ENCODE peak calls at places on chromosomes 2 and 18, in ten cellular contexts. R, T, J, G, H, U, V, C, Z and I are unnamed samples.

GRCh38 chr18:42814618-42815017 is 300.9 kb downstream of the RIT2 start:
- DNase-seq in R (no peak), T (no peak), J (no peak), G (no peak), H (no peak), U (no peak), V (no peak), C (no peak), Z (no peak), I (no peak)

GRCh38 chr2:41032715-41033114 is 580.8 kb upstream of the SLC8A1 start:
- DNase-seq in R (no peak), T (no peak), J (no peak), G (no peak), H (no peak), U (no peak), V (no peak), C (no peak), Z (no peak), I (no peak)

GRCh38 chr18:23386317-23386716 is 66.8 kb upstream of the RIOK3 start:
- DNase-seq in R (peak), T (no peak), J (no peak), G (no peak), H (no peak), U (no peak), V (no peak), C (no peak), Z (no peak), I (no peak)

GRCh38 chr2:9524291-9524690 is 31.3 kb downstream of the ADAM17 start:
- DNase-seq in R (no peak), T (no peak), J (no peak), G (no peak), H (no peak), U (no peak), V (no peak), C (no peak), Z (no peak), I (no peak)

GRCh38 chr18:46411862-46412690 is 244.9 kb downstream of the LOXHD1 start:
- DNase-seq in R (no peak), T (peak), J (no peak), G (no peak), H (no peak), U (no peak), V (no peak), C (no peak), Z (no peak), I (no peak)

GRCh38 chr2:102801098-102801718 is 39.4 kb downstream of the TMEM182 start:
- DNase-seq in R (peak), T (no peak), J (no peak), G (peak), H (no peak), U (no peak), V (no peak), C (no peak), Z (no peak), I (no peak)

GRCh38 chr18:45335644-45336043 is 279.6 kb upstream of the SLC14A2 start:
- DNase-seq in R (no peak), T (no peak), J (no peak), G (no peak), H (no peak), U (no peak), V (no peak), C (no peak), Z (no peak), I (no peak)

GRCh38 chr2:19171409-19171808 is 187.0 kb downstream of the OSR1 start:
- DNase-seq in R (peak), T (no peak), J (no peak), G (no peak), H (no peak), U (no peak), V (no peak), C (no peak), Z (no peak), I (no peak)

GRCh38 chr18:62066121-62066818 is 120.6 kb downstream of the PIGN start:
- DNase-seq in R (no peak), T (no peak), J (no peak), G (no peak), H (no peak), U (no peak), V (no peak), C (no peak), Z (no peak), I (no peak)

GRCh38 chr2:159130302-159130701 is 156.2 kb downstream of the WDSUB1 start:
- DNase-seq in R (no peak), T (no peak), J (no peak), G (no peak), H (no peak), U (no peak), V (no peak), C (no peak), Z (no peak), I (no peak)

GRCh38 chr2:238287702-238288649 is at the start of gene PER2:
- DNase-seq in R (peak), T (peak), J (peak), G (peak), H (peak), U (peak), V (peak), C (peak), Z (peak), I (peak)

GRCh38 chr18:57397440-57397839 is 37.7 kb upstream of the ONECUT2 start:
- DNase-seq in R (peak), T (peak), J (no peak), G (peak), H (no peak), U (peak), V (no peak), C (no peak), Z (peak), I (no peak)

GRCh38 chr18:28494151-28494550 is 317.2 kb upstream of the CDH2 start:
- DNase-seq in R (peak), T (peak), J (no peak), G (no peak), H (no peak), U (no peak), V (no peak), C (no peak), Z (peak), I (no peak)

GRCh38 chr2:981759-982158 is 31.1 kb downstream of the SNTG2 start:
- DNase-seq in R (no peak), T (no peak), J (no peak), G (no peak), H (no peak), U (no peak), V (no peak), C (no peak), Z (no peak), I (no peak)

GRCh38 chr2:987789-988188 is 37.1 kb downstream of the SNTG2 start:
- DNase-seq in R (no peak), T (no peak), J (no peak), G (no peak), H (no peak), U (no peak), V (no peak), C (no peak), Z (no peak), I (no peak)

GRCh38 chr2:981258-981657 is 30.6 kb downstream of the SNTG2 start:
- DNase-seq in R (no peak), T (no peak), J (no peak), G (no peak), H (no peak), U (no peak), V (no peak), C (no peak), Z (no peak), I (no peak)

GRCh38 chr2:989766-990467 is 39.3 kb downstream of the SNTG2 start:
- DNase-seq in R (no peak), T (no peak), J (no peak), G (no peak), H (no peak), U (no peak), V (no peak), C (no peak), Z (no peak), I (peak)

DNA sequence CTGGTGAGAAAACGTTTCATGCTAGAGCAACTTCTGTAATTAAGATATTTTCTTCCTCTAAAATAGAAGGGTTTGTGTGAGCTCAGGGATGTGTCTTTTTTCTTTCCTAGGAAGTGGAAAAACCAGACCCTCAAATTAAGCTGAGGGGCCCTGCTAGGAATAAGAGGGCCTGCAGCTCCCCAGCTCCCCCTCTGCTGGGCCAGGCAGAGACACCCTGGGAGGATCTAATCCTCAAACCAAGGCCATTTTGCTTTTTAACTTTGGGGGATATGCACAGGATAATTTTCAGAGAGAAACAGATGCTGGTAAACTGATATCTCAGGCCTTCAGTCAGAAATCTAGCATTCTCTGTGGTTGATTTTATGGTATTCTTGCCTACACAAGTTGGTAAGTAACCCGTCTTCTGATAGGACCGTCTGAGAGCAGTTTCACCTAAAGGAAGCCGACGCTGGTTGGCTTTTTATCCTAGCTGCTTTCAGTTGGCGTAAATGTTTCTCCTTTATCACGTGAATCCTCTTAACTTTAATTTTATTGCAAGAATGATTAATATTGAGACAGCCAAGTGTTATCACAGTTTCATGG is 34.8 kb downstream of the SNTG2 start:
- DNase-seq in R (no peak), T (no peak), J (no peak), G (no peak), H (no peak), U (no peak), V (no peak), C (no peak), Z (no peak), I (no peak)
- TF ChIP-seq CTCF in R (no peak), T (no peak), J (no peak), G (no peak), H (no peak), U (no peak), V (no peak), C (no peak), Z (no peak), I (no peak)

GRCh38 chr2:229821353-229821752 is 100.5 kb downstream of the TRIP12 start:
- DNase-seq in R (no peak), T (peak), J (no peak), G (no peak), H (no peak), U (no peak), V (no peak), C (no peak), Z (no peak), I (no peak)

GRCh38 chr2:229825476-229825875 is 96.3 kb downstream of the TRIP12 start:
- DNase-seq in R (no peak), T (no peak), J (no peak), G (no peak), H (no peak), U (no peak), V (no peak), C (no peak), Z (no peak), I (no peak)
- TF ChIP-seq CTCF in R (peak), T (peak), J (peak), G (no peak), H (no peak), U (no peak), V (no peak), C (no peak), Z (no peak), I (peak)

GRCh38 chr2:222897898-222898297 is 37.1 kb downstream of the ACSL3 start:
- DNase-seq in R (no peak), T (no peak), J (no peak), G (no peak), H (no peak), U (no peak), V (no peak), C (no peak), Z (no peak), I (no peak)
- TF ChIP-seq CTCF in R (no peak), T (no peak), J (no peak), G (no peak), H (no peak), U (no peak), V (no peak), C (no peak), Z (no peak), I (no peak)

GRCh38 chr2:235506997-235507615 is 13.3 kb downstream of the AGAP1 start:
- DNase-seq in R (no peak), T (no peak), J (no peak), G (no peak), H (no peak), U (no peak), V (no peak), C (no peak), Z (no peak), I (no peak)
- TF ChIP-seq CTCF in R (no peak), T (no peak), J (no peak), G (no peak), H (no peak), U (no peak), V (no peak), C (no peak), Z (no peak), I (no peak)

DNA sequence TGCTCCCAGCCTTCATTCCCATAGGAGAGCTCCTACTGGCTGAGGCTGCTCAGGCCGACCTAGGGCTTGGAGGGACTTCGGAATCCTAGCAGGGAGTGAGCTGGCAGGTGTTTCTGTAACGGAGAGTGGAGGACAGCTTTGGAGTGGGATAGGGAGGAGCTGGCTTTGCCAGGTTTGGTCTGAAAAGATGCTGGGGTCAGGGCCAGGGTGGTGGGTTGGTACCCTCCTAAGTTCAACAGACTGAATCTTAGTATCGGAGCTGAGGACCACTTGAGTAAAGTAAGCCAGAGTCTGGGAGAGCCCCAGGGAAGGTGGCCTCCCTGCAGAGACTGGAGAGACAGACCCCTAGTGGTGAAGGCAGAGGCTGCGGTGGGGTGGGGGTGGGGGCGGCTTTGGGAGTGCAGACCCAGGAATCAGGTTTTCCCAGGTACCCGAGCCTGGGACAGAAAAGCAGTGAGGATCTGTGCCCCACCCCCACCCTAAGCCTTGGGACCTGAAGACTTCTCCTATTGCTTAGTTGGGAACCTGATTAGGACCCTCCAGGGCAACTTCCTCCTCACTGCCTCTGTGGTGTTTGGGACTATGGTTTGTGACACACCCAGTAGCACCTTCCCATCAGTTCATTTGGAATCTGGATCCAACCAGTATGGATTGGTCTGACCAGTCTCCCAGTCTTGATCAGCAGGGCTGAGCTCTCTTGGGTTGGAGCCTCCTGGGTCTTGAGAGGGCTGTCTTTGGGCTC is 3.0 kb downstream of the CNNM4 start:
- DNase-seq in R (no peak), T (peak), J (peak), G (no peak), H (no peak), U (no peak), V (peak), C (no peak), Z (no peak), I (no peak)
- TF ChIP-seq CTCF in R (peak), T (peak), J (peak), G (peak), H (peak), U (peak), V (peak), C (peak), Z (peak), I (peak)

DNA sequence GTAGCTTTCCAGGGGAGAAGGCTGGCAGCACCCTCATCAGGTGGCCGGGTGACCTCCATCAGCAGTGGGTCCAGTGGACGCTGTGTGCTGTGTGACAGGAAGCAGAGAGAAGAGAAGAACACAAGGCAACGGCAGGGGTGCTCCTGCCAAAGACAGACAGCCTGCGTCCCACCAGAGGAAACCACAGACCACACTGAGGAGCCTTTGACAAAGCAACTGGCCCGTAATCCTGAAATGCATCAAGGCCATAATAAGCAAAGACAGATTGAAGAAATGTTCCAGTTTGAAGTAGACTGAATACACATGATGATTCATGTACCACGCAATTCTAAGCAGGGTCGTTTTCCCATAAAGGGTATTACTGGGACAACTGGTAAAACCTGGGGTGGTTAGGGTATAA is 172.4 kb downstream of the FBXO15 start:
- DNase-seq in R (no peak), T (no peak), J (no peak), G (no peak), H (no peak), U (no peak), V (no peak), C (no peak), Z (no peak), I (no peak)
- TF ChIP-seq CTCF in R (no peak), T (no peak), J (no peak), G (no peak), H (no peak), U (no peak), V (no peak), C (no peak), Z (no peak), I (no peak)